ENCODE peak calls at places on chromosomes 12 and 14, in five cellular contexts. N is right lobe of liver, P is IMR-90, K is psoas muscle, H is aorta. O is an unnamed sample.

GRCh38 chr14:80269338-80269935 is 58.1 kb upstream of the DIO2 start:
- DNase-seq in N (no peak), P (peak), K (no peak), H (no peak), O (no peak)

GRCh38 chr12:131896080-131896810 is 1.8 kb downstream of the ULK1 start:
- DNase-seq in P (peak), N (peak), H (peak), K (peak), O (peak)

GRCh38 chr12:11731455-11731854 is 82.0 kb downstream of the ETV6 start:
- DNase-seq in P (peak), N (no peak), K (no peak), H (no peak), O (no peak)

GRCh38 chr14:35335388-35336092 is 43.4 kb downstream of the PSMA6 start:
- DNase-seq in K (peak), H (no peak), P (no peak), N (no peak), O (peak)

GRCh38 chr12:4809449-4810218 is 89.4 kb downstream of the GALNT8 start:
- DNase-seq in N (no peak), K (peak), P (no peak), H (no peak), O (no peak)

GRCh38 chr14:81401420-81402122 is 1.4 kb upstream of the STON2 start:
- DNase-seq in K (no peak), N (no peak), H (no peak), P (peak), O (no peak)

GRCh38 chr14:54908230-54908629 is 5.6 kb upstream of the GCH1 start:
- DNase-seq in P (no peak), N (no peak), H (no peak), K (no peak), O (peak)

GRCh38 chr14:92659765-92660561 is 88.5 kb downstream of the LGMN start:
- DNase-seq in H (peak), N (no peak), K (no peak), P (no peak), O (no peak)

GRCh38 chr12:57101892-57102695 is 9.1 kb downstream of the STAT6 start:
- DNase-seq in N (peak), K (no peak), P (peak), H (no peak), O (peak)

GRCh38 chr12:127149226-127149964 is 1117.6 kb upstream of the TMEM132C start:
- DNase-seq in K (no peak), P (peak), N (no peak), H (no peak), O (no peak)

GRCh38 chr12:40016960-40017359 is 88.9 kb downstream of the SLC2A13 start:
- DNase-seq in N (no peak), K (no peak), P (peak), H (no peak), O (peak)

GRCh38 chr12:2054091-2055018 is 1.6 kb downstream of the CACNA1C start:
- DNase-seq in P (no peak), K (no peak), N (no peak), H (no peak), O (no peak)

DNA sequence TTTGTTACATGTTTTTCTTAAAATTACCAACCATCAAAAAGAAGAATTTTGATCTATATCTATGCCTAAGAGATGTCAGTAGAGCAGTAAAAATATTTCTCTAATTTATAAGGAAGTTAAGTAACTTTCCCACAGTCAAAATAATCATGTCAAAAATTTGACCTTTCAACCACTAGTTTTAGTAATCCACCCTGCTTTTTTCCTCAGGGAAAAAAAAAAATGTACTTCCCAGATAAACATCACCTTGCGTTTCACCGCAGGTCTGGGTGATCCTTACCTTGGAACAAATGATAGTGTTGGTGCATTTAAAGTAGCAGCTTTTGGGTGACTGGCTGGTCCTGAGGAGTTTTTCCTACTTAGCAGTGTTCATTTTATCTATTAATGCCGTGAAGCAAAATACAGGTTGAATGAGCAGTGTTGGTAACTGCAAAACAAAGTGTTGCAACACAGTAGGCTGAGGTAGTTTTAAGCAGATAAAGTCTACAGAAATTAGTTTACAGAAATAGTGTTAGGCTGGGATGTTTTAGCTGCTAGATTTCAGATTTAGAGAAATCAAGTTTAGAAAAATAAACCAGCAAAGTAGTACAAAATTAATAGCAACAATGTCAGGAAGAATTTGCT is 137.2 kb upstream of the DNM1L start:
- DNase-seq in P (no peak), N (no peak), H (no peak), K (no peak), O (no peak)
- H3K4me3 ChIP-seq in P (no peak), N (no peak), H (no peak), K (no peak), O (no peak)

DNA sequence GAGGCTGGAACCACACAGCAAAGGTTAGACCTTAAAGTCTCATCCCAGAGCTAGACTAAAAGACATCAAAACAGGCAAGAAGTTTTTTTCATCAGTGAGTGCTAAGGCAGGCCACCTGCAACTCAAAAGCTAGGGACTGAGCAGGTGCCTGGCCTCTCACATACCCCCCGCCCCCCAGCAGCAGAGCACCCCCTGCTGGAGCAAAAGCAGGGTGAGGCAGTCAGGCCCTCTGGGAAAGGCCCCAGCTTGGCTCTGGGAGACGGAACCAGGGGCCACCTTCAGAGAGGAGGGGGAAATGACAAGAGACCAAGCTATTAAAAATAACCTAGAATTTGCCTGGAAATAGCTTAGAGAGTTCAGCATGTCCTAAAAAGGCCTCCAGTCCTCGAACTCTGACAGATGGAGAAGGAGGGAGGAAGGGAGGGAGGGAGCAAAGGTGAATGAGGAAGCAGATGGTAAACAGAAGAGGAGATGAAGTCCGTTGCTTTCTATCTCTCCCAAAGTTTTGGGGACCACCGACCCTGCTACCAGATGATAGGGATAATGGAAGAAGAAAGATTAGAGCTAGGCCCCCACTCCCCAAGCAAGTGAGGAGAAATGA is 1.8 kb downstream of the ITGA7 start:
- DNase-seq in K (peak), H (peak), P (no peak), N (no peak), O (peak)
- H3K4me3 ChIP-seq in K (peak), H (peak), P (no peak), N (no peak), O (peak)

DNA sequence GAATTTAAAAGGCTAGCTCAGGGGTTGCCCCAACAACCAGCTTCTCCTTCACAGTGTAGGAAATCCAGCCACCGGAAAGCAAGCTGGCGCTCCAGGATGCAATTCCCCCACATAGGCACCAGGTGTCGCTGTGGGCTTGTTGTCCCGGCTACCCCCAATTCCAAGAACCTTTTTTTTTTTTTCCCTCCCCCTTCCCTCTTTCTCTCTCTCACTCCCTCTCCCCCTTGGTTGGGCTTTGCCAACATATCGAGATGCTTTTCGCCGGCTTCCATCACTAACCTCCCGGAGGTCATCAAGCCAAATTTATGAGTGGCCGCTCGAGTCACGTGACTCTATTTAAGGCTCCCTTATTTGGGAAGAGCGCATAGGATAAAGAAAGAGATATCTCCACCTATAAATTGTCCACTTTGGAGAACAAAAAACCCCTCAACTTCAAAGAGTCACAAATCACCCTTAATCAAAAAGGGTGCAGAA is at the start of gene HOXC5:
- DNase-seq in P (peak), N (no peak), K (peak), H (peak), O (peak)
- H3K4me3 ChIP-seq in P (no peak), N (no peak), K (peak), H (peak), O (peak)

GRCh38 chr14:51996148-51996746 is 6.9 kb downstream of the RTRAF start:
- DNase-seq in P (peak), K (no peak), N (no peak), H (no peak), O (peak)

GRCh38 chr14:51989293-51990234 is at the start of gene RTRAF:
- DNase-seq in N (peak), K (peak), P (peak), H (peak), O (peak)

GRCh38 chr14:51993274-51993673 is 3.9 kb downstream of the RTRAF start:
- DNase-seq in H (no peak), N (no peak), P (no peak), K (no peak), O (no peak)

GRCh38 chr14:51990488-51990887 is 1.1 kb downstream of the RTRAF start:
- DNase-seq in H (no peak), K (no peak), P (no peak), N (no peak), O (no peak)
- H3K4me3 ChIP-seq in H (peak), K (peak), P (peak), N (peak), O (peak)